ENCODE peak calls at places on chromosomes 1 and 21, in nine cellular contexts. U, K, E, V, C, J, N, B and R are unnamed samples.

GRCh38 chr1:212979340-212980122 is 29.2 kb downstream of the VASH2 start:
- DNase-seq in U (no peak), K (no peak), E (no peak), V (no peak), C (no peak), J (no peak), N (no peak), B (no peak), R (no peak)

GRCh38 chr1:77540501-77541161 is 141.8 kb downstream of the ZZZ3 start:
- DNase-seq in U (no peak), K (peak; percentile 43), E (no peak), V (no peak), C (no peak), J (peak; percentile 35), N (no peak), B (no peak), R (no peak)

GRCh38 chr1:119676571-119677206 is 28.6 kb upstream of the ZNF697 start:
- DNase-seq in U (no peak), K (no peak), E (no peak), V (peak; percentile 63), C (no peak), J (peak; percentile 23), N (peak; percentile 37), B (no peak), R (no peak)

GRCh38 chr1:9852410-9853301 is 28.9 kb upstream of the CLSTN1 start:
- DNase-seq in U (no peak), K (peak; percentile 54), E (peak; percentile 84), V (no peak), C (no peak), J (peak; percentile 59), N (no peak), B (no peak), R (peak; percentile 73)

GRCh38 chr1:101995984-101996731 is 568 bp downstream of the OLFM3 start:
- DNase-seq in U (no peak), K (no peak), E (peak; percentile 42), V (no peak), C (no peak), J (peak; percentile 86), N (no peak), B (no peak), R (no peak)

GRCh38 chr1:225474986-225475820 is 47.4 kb upstream of the LBR start:
- DNase-seq in U (peak; percentile 74), K (peak; percentile 39), E (peak; percentile 23), V (peak; percentile 85), C (peak; percentile 44), J (peak; percentile 74), N (no peak), B (no peak), R (no peak)

GRCh38 chr21:36859744-36860501 is 106.5 kb downstream of the HLCS start:
- DNase-seq in U (peak; percentile 63), K (peak; percentile 49), E (no peak), V (peak; percentile 86), C (no peak), J (peak; percentile 65), N (peak; percentile 24), B (no peak), R (no peak)

GRCh38 chr1:33010946-33011731 is 25.5 kb downstream of the AK2 start:
- DNase-seq in U (no peak), K (no peak), E (peak; percentile 27), V (no peak), C (no peak), J (no peak), N (no peak), B (no peak), R (no peak)

GRCh38 chr1:244437108-244437507 is 14.6 kb downstream of the ADSS2 start:
- DNase-seq in U (no peak), K (no peak), E (no peak), V (no peak), C (no peak), J (no peak), N (no peak), B (no peak), R (no peak)

GRCh38 chr1:56709269-56709880 is 64.3 kb downstream of the PRKAA2 start:
- DNase-seq in U (no peak), K (peak; percentile 39), E (no peak), V (no peak), C (no peak), J (peak; percentile 68), N (no peak), B (no peak), R (peak; percentile 42)

GRCh38 chr21:15692711-15693110 is 37.1 kb upstream of the USP25 start:
- DNase-seq in U (no peak), K (no peak), E (no peak), V (no peak), C (no peak), J (no peak), N (no peak), B (no peak), R (no peak)

GRCh38 chr1:242847390-242847993 is 323.0 kb upstream of the PLD5 start:
- DNase-seq in U (no peak), K (no peak), E (no peak), V (no peak), C (no peak), J (peak; percentile 41), N (no peak), B (no peak), R (peak; percentile 28)

GRCh38 chr1:115189814-115190541 is 100.7 kb upstream of the TSPAN2 start:
- DNase-seq in U (no peak), K (peak; percentile 54), E (no peak), V (no peak), C (no peak), J (no peak), N (no peak), B (no peak), R (no peak)

GRCh38 chr1:68961143-68961542 is 464.3 kb upstream of the DEPDC1 start:
- DNase-seq in U (no peak), K (no peak), E (no peak), V (no peak), C (no peak), J (no peak), N (no peak), B (no peak), R (no peak)

GRCh38 chr1:167524651-167525050 is 6.3 kb upstream of the CD247 start:
- DNase-seq in U (no peak), K (no peak), E (peak; percentile 93), V (no peak), C (no peak), J (no peak), N (peak; percentile 42), B (no peak), R (no peak)

GRCh38 chr21:25562660-25563059 is 44.6 kb downstream of the MRPL39 start:
- DNase-seq in U (no peak), K (no peak), E (no peak), V (no peak), C (no peak), J (no peak), N (no peak), B (no peak), R (no peak)
- H3K4me3 ChIP-seq in U (peak overlapping the region; percentile 43), K (peak overlapping the region; percentile 66), E (no peak overlapping the region), V (peak overlapping the region; percentile 59), C (peak overlapping the region; percentile 80), J (no peak overlapping the region), N (peak overlapping the region; percentile 42), B (peak overlapping the region; percentile 74), R (no peak overlapping the region)

GRCh38 chr1:52404116-52404974 is at the start of the genes ORC1 and PRPF38A:
- DNase-seq in U (peak; percentile 98), K (peak; percentile 97), E (peak; percentile 99), V (peak; percentile 97), C (peak; percentile 98), J (peak; percentile 99), N (peak; percentile 98), B (peak; percentile 96), R (peak; percentile 85)

GRCh38 chr1:52402860-52403240 is 1.4 kb downstream of the ORC1 start:
- DNase-seq in U (no peak), K (no peak), E (no peak), V (no peak), C (no peak), J (no peak), N (no peak), B (no peak), R (no peak)

GRCh38 chr1:52404975-52405338 is 555 bp downstream of the PRPF38A start:
- DNase-seq in U (no peak), K (no peak), E (no peak), V (no peak), C (no peak), J (no peak), N (no peak), B (no peak), R (no peak)

GRCh38 chr1:52400131-52400530 is 4.1 kb downstream of the ORC1 start:
- DNase-seq in U (no peak), K (no peak), E (no peak), V (no peak), C (no peak), J (no peak), N (no peak), B (no peak), R (no peak)

GRCh38 chr1:52403566-52404115 is 582 bp downstream of the ORC1 start:
- DNase-seq in U (no peak), K (peak; percentile 77), E (no peak), V (no peak), C (peak; percentile 69), J (peak; percentile 73), N (no peak), B (no peak), R (peak; percentile 5)
- H3K27ac ChIP-seq in U (no peak overlapping the region), K (peak overlapping the region; percentile 92), E (no peak overlapping the region), V (no peak overlapping the region), C (peak overlapping the region; percentile 96), J (peak overlapping the region; percentile 95), N (peak overlapping the region; percentile 93), B (peak overlapping the region; percentile 97), R (peak overlapping the region; percentile 42)

GRCh38 chr1:2288308-2288707 is 60.2 kb downstream of the SKI start:
- DNase-seq in U (no peak), K (no peak), E (no peak), V (no peak), C (peak; percentile 61), J (no peak), N (no peak), B (no peak), R (no peak)
- H3K4me3 ChIP-seq in U (no peak overlapping the region), K (no peak overlapping the region), E (no peak overlapping the region), V (no peak overlapping the region), C (no peak overlapping the region), J (no peak overlapping the region), N (no peak overlapping the region), B (no peak overlapping the region), R (no peak overlapping the region)

GRCh38 chr1:207806531-207807394 is 54.9 kb downstream of the CD46 start:
- DNase-seq in U (no peak), K (no peak), E (no peak), V (no peak), C (no peak), J (no peak), N (no peak), B (no peak), R (no peak)

GRCh38 chr1:207805841-207806421 is 54.1 kb downstream of the CD46 start:
- DNase-seq in U (peak; percentile 42), K (peak; percentile 97), E (peak; percentile 92), V (no peak), C (no peak), J (no peak), N (peak; percentile 58), B (no peak), R (no peak)

GRCh38 chr1:207803678-207804077 is 51.8 kb downstream of the CD46 start:
- DNase-seq in U (no peak), K (no peak), E (no peak), V (no peak), C (no peak), J (no peak), N (no peak), B (no peak), R (no peak)

GRCh38 chr1:207807395-207808321 is 55.8 kb downstream of the CD46 start:
- DNase-seq in U (peak; percentile 59), K (no peak), E (no peak), V (no peak), C (no peak), J (no peak), N (no peak), B (no peak), R (no peak)

GRCh38 chr1:207804746-207805468 is 53.1 kb downstream of the CD46 start:
- DNase-seq in U (no peak), K (no peak), E (no peak), V (no peak), C (no peak), J (no peak), N (no peak), B (no peak), R (no peak)
- H3K27ac ChIP-seq in U (no peak overlapping the region), K (no peak overlapping the region), E (peak overlapping the region; percentile 86), V (peak overlapping the region; percentile 61), C (no peak overlapping the region), J (no peak overlapping the region), N (peak overlapping the region; percentile 86), B (peak overlapping the region; percentile 40), R (no peak overlapping the region)